ENCODE peak calls at places on chromosomes 6 and 20, in five cellular contexts. One of them, this sample, is unnamed.

GRCh38 chr20:37443596-37443995 is 77.5 kb upstream of the NNAT start:
- DNase-seq in uterus: no peak
- DNase-seq in AG04450: no peak
- DNase-seq in breast epithelium: no peak
- DNase-seq in coronary artery: no peak
- DNase-seq in this sample: no peak

GRCh38 chr6:783966-784365 is 91.0 kb upstream of the EXOC2 start:
- DNase-seq in AG04450: no peak
- DNase-seq in coronary artery: no peak
- DNase-seq in uterus: no peak
- DNase-seq in breast epithelium: no peak
- DNase-seq in this sample: no peak

GRCh38 chr6:158409451-158409850 is 97.2 kb downstream of the TULP4 start:
- DNase-seq in uterus: no peak
- DNase-seq in coronary artery: no peak
- DNase-seq in AG04450: no peak
- DNase-seq in breast epithelium: no peak
- DNase-seq in this sample: no peak

GRCh38 chr6:113644861-113645575 is 212.1 kb upstream of the MARCKS start:
- DNase-seq in coronary artery: no peak
- DNase-seq in uterus: no peak
- DNase-seq in AG04450: peak
- DNase-seq in breast epithelium: no peak
- DNase-seq in this sample: no peak

GRCh38 chr6:141969201-141969600 is 163.5 kb upstream of the GJE1 start:
- DNase-seq in AG04450: no peak
- DNase-seq in uterus: no peak
- DNase-seq in breast epithelium: no peak
- DNase-seq in coronary artery: no peak
- DNase-seq in this sample: no peak

GRCh38 chr6:30914854-30915590 is 984 bp downstream of the VARS2 start:
- DNase-seq in breast epithelium: no peak
- DNase-seq in uterus: peak
- DNase-seq in AG04450: no peak
- DNase-seq in coronary artery: no peak
- DNase-seq in this sample: no peak

GRCh38 chr6:101683884-101684283 is 290.4 kb downstream of the GRIK2 start:
- DNase-seq in uterus: no peak
- DNase-seq in AG04450: no peak
- DNase-seq in breast epithelium: no peak
- DNase-seq in coronary artery: no peak
- DNase-seq in this sample: no peak

GRCh38 chr6:70547313-70547712 is 19.4 kb upstream of the SDHAF4 start:
- DNase-seq in uterus: no peak
- DNase-seq in AG04450: no peak
- DNase-seq in coronary artery: no peak
- DNase-seq in breast epithelium: no peak
- DNase-seq in this sample: no peak

GRCh38 chr6:153096792-153097191 is 34.3 kb downstream of the RGS17 start:
- DNase-seq in AG04450: no peak
- DNase-seq in coronary artery: no peak
- DNase-seq in uterus: no peak
- DNase-seq in breast epithelium: no peak
- DNase-seq in this sample: no peak

GRCh38 chr6:45421700-45422540 is 44.2 kb upstream of the SUPT3H start:
- DNase-seq in coronary artery: peak
- DNase-seq in AG04450: no peak
- DNase-seq in breast epithelium: no peak
- DNase-seq in uterus: peak
- DNase-seq in this sample: peak

GRCh38 chr6:109370792-109371191 is 11.5 kb downstream of the CD164 start:
- DNase-seq in uterus: no peak
- DNase-seq in breast epithelium: no peak
- DNase-seq in coronary artery: no peak
- DNase-seq in AG04450: no peak
- DNase-seq in this sample: no peak

GRCh38 chr6:146770965-146771735 is 172.4 kb downstream of the ADGB start:
- DNase-seq in uterus: peak
- DNase-seq in breast epithelium: peak
- DNase-seq in coronary artery: no peak
- DNase-seq in AG04450: no peak
- DNase-seq in this sample: peak

GRCh38 chr20:50534567-50534966 is 24.4 kb downstream of the PTPN1 start:
- DNase-seq in AG04450: peak
- DNase-seq in breast epithelium: no peak
- DNase-seq in uterus: no peak
- DNase-seq in coronary artery: no peak
- DNase-seq in this sample: peak

GRCh38 chr20:2421247-2421646 is 40.5 kb downstream of the TGM6 start:
- DNase-seq in uterus: no peak
- DNase-seq in AG04450: no peak
- DNase-seq in coronary artery: no peak
- DNase-seq in breast epithelium: no peak
- DNase-seq in this sample: no peak

GRCh38 chr6:106173480-106173879 is 87.3 kb downstream of the PRDM1 start:
- DNase-seq in coronary artery: no peak
- DNase-seq in breast epithelium: no peak
- DNase-seq in uterus: no peak
- DNase-seq in AG04450: no peak
- DNase-seq in this sample: no peak

GRCh38 chr20:44714102-44714700 is 968 bp upstream of the CCN5 start:
- DNase-seq in coronary artery: peak
- DNase-seq in breast epithelium: peak
- DNase-seq in AG04450: no peak
- DNase-seq in uterus: no peak
- DNase-seq in this sample: no peak

GRCh38 chr6:163226836-163227485 is 187.6 kb upstream of the QKI start:
- DNase-seq in AG04450: no peak
- DNase-seq in coronary artery: no peak
- DNase-seq in uterus: no peak
- DNase-seq in breast epithelium: no peak
- DNase-seq in this sample: no peak

GRCh38 chr6:36808634-36809033 is 30.6 kb downstream of the CPNE5 start:
- DNase-seq in coronary artery: no peak
- DNase-seq in uterus: no peak
- DNase-seq in AG04450: no peak
- DNase-seq in breast epithelium: no peak
- DNase-seq in this sample: no peak

GRCh38 chr6:43242908-43243648 is at the start of gene TTBK1:
- DNase-seq in uterus: no peak
- DNase-seq in breast epithelium: no peak
- DNase-seq in AG04450: no peak
- DNase-seq in coronary artery: no peak
- DNase-seq in this sample: no peak

GRCh38 chr20:1045860-1046418 is 43.8 kb upstream of the RSPO4 start:
- DNase-seq in breast epithelium: no peak
- DNase-seq in AG04450: no peak
- DNase-seq in uterus: no peak
- DNase-seq in coronary artery: no peak
- DNase-seq in this sample: no peak

GRCh38 chr6:166197361-166197760 is 29.7 kb upstream of the TBXT start:
- DNase-seq in coronary artery: no peak
- DNase-seq in AG04450: no peak
- DNase-seq in uterus: no peak
- DNase-seq in breast epithelium: no peak
- DNase-seq in this sample: no peak

GRCh38 chr20:62069741-62070216 is 4.1 kb upstream of the TAF4 start:
- DNase-seq in coronary artery: no peak
- DNase-seq in uterus: peak
- DNase-seq in breast epithelium: no peak
- DNase-seq in AG04450: no peak
- DNase-seq in this sample: no peak

GRCh38 chr20:13687827-13688226 is 49.1 kb upstream of the TASP1 start:
- DNase-seq in breast epithelium: no peak
- DNase-seq in uterus: no peak
- DNase-seq in AG04450: no peak
- DNase-seq in coronary artery: no peak
- DNase-seq in this sample: no peak

GRCh38 chr6:37171141-37171969 is 1.4 kb downstream of the PIM1 start:
- DNase-seq in uterus: peak
- DNase-seq in AG04450: no peak
- DNase-seq in coronary artery: peak
- DNase-seq in breast epithelium: peak
- DNase-seq in this sample: peak

GRCh38 chr6:116572162-116572561 is 858 bp downstream of the RWDD1 start:
- DNase-seq in coronary artery: no peak
- DNase-seq in uterus: no peak
- DNase-seq in AG04450: no peak
- DNase-seq in breast epithelium: no peak
- DNase-seq in this sample: peak

GRCh38 chr6:111559193-111560097 is 46.2 kb downstream of the TRAF3IP2 start:
- DNase-seq in breast epithelium: no peak
- DNase-seq in coronary artery: no peak
- DNase-seq in AG04450: no peak
- DNase-seq in uterus: peak
- DNase-seq in this sample: no peak

GRCh38 chr20:20212675-20213096 is 155.2 kb upstream of the INSM1 start:
- DNase-seq in uterus: no peak
- DNase-seq in breast epithelium: no peak
- DNase-seq in coronary artery: no peak
- DNase-seq in AG04450: no peak
- DNase-seq in this sample: peak

GRCh38 chr20:51667491-51667890 is 100.7 kb downstream of the ATP9A start:
- DNase-seq in AG04450: no peak
- DNase-seq in breast epithelium: no peak
- DNase-seq in coronary artery: no peak
- DNase-seq in uterus: no peak
- DNase-seq in this sample: no peak

GRCh38 chr6:36094786-36095496 is 35.4 kb upstream of the MAPK13 start:
- DNase-seq in AG04450: peak
- DNase-seq in breast epithelium: peak
- DNase-seq in coronary artery: peak
- DNase-seq in uterus: peak
- DNase-seq in this sample: peak

GRCh38 chr6:170140129-170140528 is 150.7 kb downstream of the DLL1 start:
- DNase-seq in AG04450: no peak
- DNase-seq in coronary artery: peak
- DNase-seq in breast epithelium: no peak
- DNase-seq in uterus: no peak
- DNase-seq in this sample: no peak

GRCh38 chr6:170137176-170137891 is 153.5 kb downstream of the DLL1 start:
- DNase-seq in AG04450: no peak
- DNase-seq in breast epithelium: peak
- DNase-seq in uterus: peak
- DNase-seq in coronary artery: peak
- DNase-seq in this sample: no peak

GRCh38 chr6:170136541-170137175 is 154.2 kb downstream of the DLL1 start:
- DNase-seq in coronary artery: peak
- DNase-seq in AG04450: no peak
- DNase-seq in breast epithelium: no peak
- DNase-seq in uterus: no peak
- DNase-seq in this sample: no peak

GRCh38 chr6:170139531-170139930 is 151.3 kb downstream of the DLL1 start:
- DNase-seq in uterus: no peak
- DNase-seq in breast epithelium: no peak
- DNase-seq in coronary artery: peak
- DNase-seq in AG04450: no peak
- DNase-seq in this sample: no peak

GRCh38 chr6:170137911-170138910 is 152.7 kb downstream of the DLL1 start:
- DNase-seq in AG04450: no peak
- DNase-seq in uterus: no peak
- DNase-seq in breast epithelium: no peak
- DNase-seq in coronary artery: peak
- DNase-seq in this sample: peak
- TF ChIP-seq CTCF in AG04450: no peak
- TF ChIP-seq CTCF in uterus: no peak
- TF ChIP-seq CTCF in breast epithelium: no peak
- TF ChIP-seq CTCF in coronary artery: no peak
- TF ChIP-seq CTCF in this sample: no peak

DNA sequence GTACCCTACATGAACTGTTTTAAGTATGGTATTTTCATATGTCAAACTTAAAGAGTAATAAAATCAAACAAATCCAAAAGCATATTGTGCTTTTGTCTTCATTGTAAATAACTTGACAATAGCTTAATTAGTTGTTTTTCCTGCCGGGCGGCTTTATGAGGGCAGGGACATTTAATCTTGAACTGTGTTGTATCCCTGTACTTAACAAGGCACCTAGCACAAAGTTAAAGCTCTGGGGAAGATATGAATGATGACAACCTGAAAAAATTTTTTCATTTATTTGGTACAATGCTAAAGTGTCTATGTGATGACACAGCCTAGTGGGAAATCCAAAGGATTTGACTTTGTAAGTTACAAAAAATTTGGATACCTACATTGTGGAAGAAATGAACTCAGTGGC is 502 bp upstream of the HACE1 start:
- DNase-seq in AG04450: no peak
- DNase-seq in coronary artery: no peak
- DNase-seq in uterus: no peak
- DNase-seq in breast epithelium: no peak
- DNase-seq in this sample: no peak
- H3K27ac ChIP-seq in AG04450: no peak
- H3K27ac ChIP-seq in coronary artery: peak
- H3K27ac ChIP-seq in uterus: peak
- H3K27ac ChIP-seq in breast epithelium: peak
- H3K27ac ChIP-seq in this sample: peak

DNA sequence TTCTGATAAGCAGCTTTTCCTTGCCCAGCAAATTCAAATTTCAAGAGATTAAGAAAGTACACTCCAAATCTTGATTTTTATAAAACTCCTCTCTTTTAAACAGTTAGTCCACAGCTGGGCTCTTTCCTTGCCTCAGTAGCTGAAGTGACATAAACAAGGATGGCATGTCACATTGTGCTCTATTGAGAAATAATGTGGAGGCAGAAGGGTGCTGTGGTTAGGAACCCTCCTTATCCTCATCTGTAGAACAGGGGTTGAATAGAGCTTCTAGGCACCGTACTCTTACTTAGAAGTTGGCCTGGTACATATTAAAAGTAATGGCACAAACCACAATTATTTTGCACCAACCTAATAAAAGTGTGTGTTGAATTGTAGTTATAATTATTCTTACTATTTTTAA is 70.3 kb downstream of the RSPO3 start:
- DNase-seq in breast epithelium: no peak
- DNase-seq in coronary artery: no peak
- DNase-seq in uterus: no peak
- DNase-seq in AG04450: no peak
- DNase-seq in this sample: no peak
- TF ChIP-seq CTCF in breast epithelium: no peak
- TF ChIP-seq CTCF in coronary artery: no peak
- TF ChIP-seq CTCF in uterus: no peak
- TF ChIP-seq CTCF in AG04450: no peak
- TF ChIP-seq CTCF in this sample: no peak

GRCh38 chr20:57449398-57450354 is 58.5 kb downstream of the RBM38 start:
- DNase-seq in uterus: no peak
- DNase-seq in AG04450: no peak
- DNase-seq in breast epithelium: no peak
- DNase-seq in coronary artery: no peak
- DNase-seq in this sample: no peak

GRCh38 chr20:57450419-57450818 is 59.2 kb downstream of the RBM38 start:
- DNase-seq in breast epithelium: no peak
- DNase-seq in coronary artery: peak
- DNase-seq in uterus: peak
- DNase-seq in AG04450: no peak
- DNase-seq in this sample: peak

GRCh38 chr20:57450931-57451330 is 59.7 kb downstream of the RBM38 start:
- DNase-seq in breast epithelium: no peak
- DNase-seq in coronary artery: no peak
- DNase-seq in uterus: no peak
- DNase-seq in AG04450: no peak
- DNase-seq in this sample: no peak

GRCh38 chr20:57451759-57452661 is 60.8 kb downstream of the RBM38 start:
- DNase-seq in uterus: no peak
- DNase-seq in breast epithelium: no peak
- DNase-seq in AG04450: no peak
- DNase-seq in coronary artery: no peak
- DNase-seq in this sample: peak

GRCh38 chr20:57451356-57451755 is 60.2 kb downstream of the RBM38 start:
- DNase-seq in uterus: no peak
- DNase-seq in AG04450: no peak
- DNase-seq in breast epithelium: no peak
- DNase-seq in coronary artery: no peak
- DNase-seq in this sample: no peak
- H3K27ac ChIP-seq in uterus: no peak
- H3K27ac ChIP-seq in AG04450: no peak
- H3K27ac ChIP-seq in breast epithelium: no peak
- H3K27ac ChIP-seq in coronary artery: no peak
- H3K27ac ChIP-seq in this sample: peak

This sample was measured in psoas muscle.